ENCODE peak calls at places on chromosome 7, in eight cellular contexts. K is T-helper 2 cell; H is activated CD4-positive, alpha-beta T cell treated with anti-CD3 and anti-CD28 coated beads, Interleukin-2, amount 10 ng/mL, durations not matched to agents 7 days and 5 days; T is esophagus squamous epithelium; Y is WTC11; V is upper lobe of right lung; F is stimulated activated CD4-positive, alpha-beta T cell treated with anti-CD3 and anti-CD28 coated beads, Interleukin-1b, Interleukin-23, amount 100 ng/mL, for 48 hours; L is iPS-NIHi11. D is an unnamed sample.

GRCh38 chr7:101487753-101488152 is 125.1 kb downstream of the COL26A1 start:
- DNase-seq in K (no peak), H (no peak), T (no peak), Y (no peak), V (no peak), F (no peak), L (no peak), D (no peak)

GRCh38 chr7:17524746-17525145 is 226.3 kb downstream of the AHR start:
- DNase-seq in K (no peak), H (no peak), T (no peak), Y (no peak), V (no peak), F (no peak), L (no peak), D (no peak)

GRCh38 chr7:35524112-35524804 is 170.7 kb downstream of the HERPUD2 start:
- DNase-seq in K (no peak), H (no peak), T (no peak), Y (no peak), V (no peak), F (no peak), L (no peak), D (no peak)

GRCh38 chr7:24401628-24402593 is 117.9 kb downstream of the NPY start:
- DNase-seq in K (no peak), H (no peak), T (no peak), Y (no peak), V (no peak), F (no peak), L (no peak), D (no peak)

GRCh38 chr7:66815976-66816375 is 75.4 kb downstream of the RABGEF1 start:
- DNase-seq in K (no peak), H (no peak), T (no peak), Y (no peak), V (peak), F (no peak), L (peak), D (no peak)

GRCh38 chr7:131336956-131337355 is 9.3 kb downstream of the MKLN1 start:
- DNase-seq in K (no peak), H (no peak), T (no peak), Y (no peak), V (no peak), F (no peak), L (no peak), D (no peak)

GRCh38 chr7:143393267-143394041 is 12.3 kb downstream of the ZYX start:
- DNase-seq in K (no peak), H (no peak), T (no peak), Y (no peak), V (no peak), F (no peak), L (no peak), D (no peak)

GRCh38 chr7:94052398-94053180 is 48.4 kb upstream of the BET1 start:
- DNase-seq in K (no peak), H (no peak), T (no peak), Y (no peak), V (no peak), F (no peak), L (no peak), D (no peak)

D was measured in neural progenitor cell.